ENCODE peak calls at places on chromosomes 16 and 17, in five cellular contexts. One of them, this sample, is unnamed.

GRCh38 chr17:65750678-65751077 is 189.2 kb upstream of the AXIN2 start:
- DNase-seq in HFFc6: peak
- DNase-seq in omental fat pad: no peak
- DNase-seq in upper lobe of right lung: peak
- DNase-seq in breast epithelium: no peak
- DNase-seq in this sample: no peak

GRCh38 chr16:69883744-69884143 is 67.4 kb upstream of the CLEC18A start:
- DNase-seq in HFFc6: no peak
- DNase-seq in omental fat pad: no peak
- DNase-seq in upper lobe of right lung: no peak
- DNase-seq in breast epithelium: no peak
- DNase-seq in this sample: no peak

GRCh38 chr17:77281024-77281903 is 140.5 kb downstream of the SEC14L1 start:
- DNase-seq in HFFc6: no peak
- DNase-seq in omental fat pad: no peak
- DNase-seq in upper lobe of right lung: peak
- DNase-seq in breast epithelium: peak
- DNase-seq in this sample: peak

GRCh38 chr16:79250457-79251098 is 350.0 kb downstream of the MAF start:
- DNase-seq in HFFc6: no peak
- DNase-seq in omental fat pad: no peak
- DNase-seq in upper lobe of right lung: no peak
- DNase-seq in breast epithelium: no peak
- DNase-seq in this sample: no peak

GRCh38 chr16:22888791-22889190 is 74.8 kb downstream of the HS3ST2 start:
- DNase-seq in HFFc6: peak
- DNase-seq in omental fat pad: no peak
- DNase-seq in upper lobe of right lung: no peak
- DNase-seq in breast epithelium: no peak
- DNase-seq in this sample: no peak

GRCh38 chr16:53166099-53166498 is 111.3 kb downstream of the CHD9 start:
- DNase-seq in HFFc6: no peak
- DNase-seq in omental fat pad: no peak
- DNase-seq in upper lobe of right lung: no peak
- DNase-seq in breast epithelium: no peak
- DNase-seq in this sample: no peak

GRCh38 chr17:16927641-16928321 is 44.1 kb downstream of the TNFRSF13B start:
- DNase-seq in HFFc6: no peak
- DNase-seq in omental fat pad: no peak
- DNase-seq in upper lobe of right lung: peak
- DNase-seq in breast epithelium: peak
- DNase-seq in this sample: no peak

GRCh38 chr17:31508310-31509094 is 117.0 kb downstream of the RAB11FIP4 start:
- DNase-seq in HFFc6: no peak
- DNase-seq in omental fat pad: no peak
- DNase-seq in upper lobe of right lung: no peak
- DNase-seq in breast epithelium: no peak
- DNase-seq in this sample: peak

GRCh38 chr17:6639014-6639650 is 1.4 kb downstream of the KIAA0753 start:
- DNase-seq in HFFc6: no peak
- DNase-seq in omental fat pad: no peak
- DNase-seq in upper lobe of right lung: no peak
- DNase-seq in breast epithelium: no peak
- DNase-seq in this sample: no peak

GRCh38 chr16:28186752-28187151 is 25.0 kb downstream of the XPO6 start:
- DNase-seq in HFFc6: peak
- DNase-seq in omental fat pad: no peak
- DNase-seq in upper lobe of right lung: no peak
- DNase-seq in breast epithelium: no peak
- DNase-seq in this sample: no peak

GRCh38 chr16:5010576-5011329 is 23.0 kb downstream of the NAGPA start:
- DNase-seq in HFFc6: no peak
- DNase-seq in omental fat pad: no peak
- DNase-seq in upper lobe of right lung: no peak
- DNase-seq in breast epithelium: no peak
- DNase-seq in this sample: no peak

GRCh38 chr16:27959914-27960313 is 103.6 kb downstream of the GSG1L start:
- DNase-seq in HFFc6: no peak
- DNase-seq in omental fat pad: no peak
- DNase-seq in upper lobe of right lung: peak
- DNase-seq in breast epithelium: no peak
- DNase-seq in this sample: no peak

GRCh38 chr17:21678451-21679081 is 13.8 kb upstream of the KCNJ18 start:
- DNase-seq in HFFc6: no peak
- DNase-seq in omental fat pad: no peak
- DNase-seq in upper lobe of right lung: peak
- DNase-seq in breast epithelium: peak
- DNase-seq in this sample: no peak

GRCh38 chr16:30644334-30644830 is 6.4 kb upstream of the PRR14 start:
- DNase-seq in HFFc6: no peak
- DNase-seq in omental fat pad: no peak
- DNase-seq in upper lobe of right lung: no peak
- DNase-seq in breast epithelium: no peak
- DNase-seq in this sample: no peak

GRCh38 chr17:13140750-13141149 is 122.9 kb upstream of the ELAC2 start:
- DNase-seq in HFFc6: no peak
- DNase-seq in omental fat pad: no peak
- DNase-seq in upper lobe of right lung: no peak
- DNase-seq in breast epithelium: no peak
- DNase-seq in this sample: no peak

GRCh38 chr17:71287246-71287828 is 833.5 kb upstream of the SOX9 start:
- DNase-seq in HFFc6: no peak
- DNase-seq in omental fat pad: no peak
- DNase-seq in upper lobe of right lung: no peak
- DNase-seq in breast epithelium: no peak
- DNase-seq in this sample: no peak

GRCh38 chr17:30717290-30718098 is 107.0 kb downstream of the CRLF3 start:
- DNase-seq in HFFc6: no peak
- DNase-seq in omental fat pad: no peak
- DNase-seq in upper lobe of right lung: peak
- DNase-seq in breast epithelium: peak
- DNase-seq in this sample: no peak

GRCh38 chr17:65297384-65297783 is 160.2 kb downstream of the RGS9 start:
- DNase-seq in HFFc6: no peak
- DNase-seq in omental fat pad: no peak
- DNase-seq in upper lobe of right lung: no peak
- DNase-seq in breast epithelium: no peak
- DNase-seq in this sample: no peak

GRCh38 chr17:6461246-6461645 is 17.0 kb downstream of the PIMREG start:
- DNase-seq in HFFc6: no peak
- DNase-seq in omental fat pad: no peak
- DNase-seq in upper lobe of right lung: no peak
- DNase-seq in breast epithelium: no peak
- DNase-seq in this sample: no peak

GRCh38 chr17:68421486-68421885 is 35.8 kb downstream of the WIPI1 start:
- DNase-seq in HFFc6: no peak
- DNase-seq in omental fat pad: no peak
- DNase-seq in upper lobe of right lung: peak
- DNase-seq in breast epithelium: no peak
- DNase-seq in this sample: no peak

GRCh38 chr17:48259710-48260291 is 152.2 kb downstream of the SNX11 start:
- DNase-seq in HFFc6: peak
- DNase-seq in omental fat pad: no peak
- DNase-seq in upper lobe of right lung: no peak
- DNase-seq in breast epithelium: no peak
- DNase-seq in this sample: no peak

GRCh38 chr17:34318474-34318873 is 761 bp upstream of the CCL8 start:
- DNase-seq in HFFc6: no peak
- DNase-seq in omental fat pad: no peak
- DNase-seq in upper lobe of right lung: peak
- DNase-seq in breast epithelium: no peak
- DNase-seq in this sample: no peak

GRCh38 chr17:67999291-67999911 is 3.1 kb upstream of the C17orf58 start:
- DNase-seq in HFFc6: peak
- DNase-seq in omental fat pad: no peak
- DNase-seq in upper lobe of right lung: no peak
- DNase-seq in breast epithelium: no peak
- DNase-seq in this sample: no peak

GRCh38 chr17:49280061-49280460 is 49.5 kb upstream of the PHOSPHO1 start:
- DNase-seq in HFFc6: no peak
- DNase-seq in omental fat pad: no peak
- DNase-seq in upper lobe of right lung: peak
- DNase-seq in breast epithelium: no peak
- DNase-seq in this sample: no peak

GRCh38 chr16:6682142-6682811 is 650.4 kb upstream of the RBFOX1 start:
- DNase-seq in HFFc6: no peak
- DNase-seq in omental fat pad: no peak
- DNase-seq in upper lobe of right lung: peak
- DNase-seq in breast epithelium: no peak
- DNase-seq in this sample: peak

GRCh38 chr17:73969956-73970355 is 233.5 kb upstream of the RPL38 start:
- DNase-seq in HFFc6: no peak
- DNase-seq in omental fat pad: no peak
- DNase-seq in upper lobe of right lung: peak
- DNase-seq in breast epithelium: peak
- DNase-seq in this sample: peak

GRCh38 chr17:75813081-75814020 is 28.7 kb downstream of the UNK start:
- DNase-seq in HFFc6: no peak
- DNase-seq in omental fat pad: no peak
- DNase-seq in upper lobe of right lung: no peak
- DNase-seq in breast epithelium: peak
- DNase-seq in this sample: no peak

GRCh38 chr17:72397687-72398086 is 276.9 kb downstream of the SOX9 start:
- DNase-seq in HFFc6: peak
- DNase-seq in omental fat pad: no peak
- DNase-seq in upper lobe of right lung: no peak
- DNase-seq in breast epithelium: no peak
- DNase-seq in this sample: no peak

GRCh38 chr16:19114359-19115147 is 789 bp downstream of the ITPRIPL2 start:
- DNase-seq in HFFc6: peak
- DNase-seq in omental fat pad: peak
- DNase-seq in upper lobe of right lung: peak
- DNase-seq in breast epithelium: peak
- DNase-seq in this sample: peak

GRCh38 chr17:13550291-13550690 is 51.4 kb downstream of the HS3ST3A1 start:
- DNase-seq in HFFc6: peak
- DNase-seq in omental fat pad: no peak
- DNase-seq in upper lobe of right lung: no peak
- DNase-seq in breast epithelium: no peak
- DNase-seq in this sample: no peak

GRCh38 chr16:11297492-11298142 is 16.5 kb upstream of the PRM1 start:
- DNase-seq in HFFc6: peak
- DNase-seq in omental fat pad: no peak
- DNase-seq in upper lobe of right lung: peak
- DNase-seq in breast epithelium: no peak
- DNase-seq in this sample: peak

GRCh38 chr17:19771971-19772630 is 24.0 kb upstream of the ALDH3A1 start:
- DNase-seq in HFFc6: no peak
- DNase-seq in omental fat pad: no peak
- DNase-seq in upper lobe of right lung: no peak
- DNase-seq in breast epithelium: no peak
- DNase-seq in this sample: no peak

DNA sequence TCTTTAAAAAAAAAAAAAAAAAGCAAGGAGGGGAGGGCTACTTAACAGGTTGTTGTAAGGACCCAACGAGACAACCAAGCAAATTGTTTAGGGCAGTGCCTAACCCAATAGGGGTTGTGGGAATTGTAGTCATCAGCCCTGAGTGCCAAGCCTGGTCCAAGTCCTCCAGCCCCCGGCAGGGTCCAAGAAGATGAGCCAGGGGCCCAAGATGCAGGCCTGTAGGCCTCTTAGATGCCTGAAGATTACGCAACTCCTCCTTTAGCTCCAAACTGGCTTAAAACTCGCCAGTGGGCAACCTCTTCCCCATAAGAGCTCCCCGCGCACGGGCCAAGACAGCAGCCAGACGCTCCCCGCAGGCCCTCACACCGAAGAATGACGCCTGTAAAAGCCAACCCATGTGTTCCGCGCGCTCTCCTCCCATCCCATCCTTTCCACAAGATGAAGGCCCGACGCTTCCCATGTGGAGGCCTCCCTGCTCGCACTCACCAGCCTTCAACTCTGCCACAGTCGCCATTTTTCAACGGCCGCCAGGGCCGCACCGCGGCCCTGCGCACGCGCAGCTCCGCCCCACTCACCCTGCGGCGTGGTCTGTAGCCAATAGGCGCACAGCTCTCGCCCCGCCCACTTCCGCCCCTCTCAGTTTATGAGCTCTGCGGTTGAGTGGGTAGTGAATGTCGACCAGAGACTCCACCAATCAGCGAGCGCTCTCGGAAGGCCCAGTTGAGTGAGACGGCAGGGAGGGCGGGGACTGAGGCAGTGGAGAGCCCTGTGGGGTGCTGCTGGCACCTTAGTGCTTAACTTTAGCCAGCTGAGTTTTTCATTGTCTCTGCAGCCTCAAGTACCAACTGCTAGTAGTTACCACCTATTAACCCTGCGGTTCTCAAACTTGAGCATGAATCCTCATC is at the start of gene CEP20:
- DNase-seq in HFFc6: peak
- DNase-seq in omental fat pad: peak
- DNase-seq in upper lobe of right lung: peak
- DNase-seq in breast epithelium: peak
- DNase-seq in this sample: peak
- TF ChIP-seq CTCF in HFFc6: peak
- TF ChIP-seq CTCF in omental fat pad: no peak
- TF ChIP-seq CTCF in upper lobe of right lung: no peak
- TF ChIP-seq CTCF in breast epithelium: peak
- TF ChIP-seq CTCF in this sample: no peak

GRCh38 chr16:73171901-73172619 is 124.1 kb upstream of the ZFHX3 start:
- DNase-seq in HFFc6: no peak
- DNase-seq in omental fat pad: no peak
- DNase-seq in upper lobe of right lung: no peak
- DNase-seq in breast epithelium: no peak
- DNase-seq in this sample: no peak

GRCh38 chr16:73171380-73171779 is 123.5 kb upstream of the ZFHX3 start:
- DNase-seq in HFFc6: no peak
- DNase-seq in omental fat pad: no peak
- DNase-seq in upper lobe of right lung: no peak
- DNase-seq in breast epithelium: no peak
- DNase-seq in this sample: no peak

GRCh38 chr16:73173396-73173795 is 125.5 kb upstream of the ZFHX3 start:
- DNase-seq in HFFc6: no peak
- DNase-seq in omental fat pad: no peak
- DNase-seq in upper lobe of right lung: no peak
- DNase-seq in breast epithelium: no peak
- DNase-seq in this sample: no peak

GRCh38 chr16:73170587-73170986 is 122.7 kb upstream of the ZFHX3 start:
- DNase-seq in HFFc6: no peak
- DNase-seq in omental fat pad: no peak
- DNase-seq in upper lobe of right lung: no peak
- DNase-seq in breast epithelium: no peak
- DNase-seq in this sample: no peak

GRCh38 chr16:73172621-73173312 is 124.8 kb upstream of the ZFHX3 start:
- DNase-seq in HFFc6: peak
- DNase-seq in omental fat pad: no peak
- DNase-seq in upper lobe of right lung: peak
- DNase-seq in breast epithelium: peak
- DNase-seq in this sample: no peak
- TF ChIP-seq CTCF in HFFc6: peak
- TF ChIP-seq CTCF in omental fat pad: no peak
- TF ChIP-seq CTCF in upper lobe of right lung: peak
- TF ChIP-seq CTCF in breast epithelium: peak
- TF ChIP-seq CTCF in this sample: no peak

GRCh38 chr16:76882105-76882504 is 308.9 kb upstream of the MON1B start:
- DNase-seq in HFFc6: no peak
- DNase-seq in omental fat pad: no peak
- DNase-seq in upper lobe of right lung: no peak
- DNase-seq in breast epithelium: no peak
- DNase-seq in this sample: no peak
- TF ChIP-seq CTCF in HFFc6: no peak
- TF ChIP-seq CTCF in omental fat pad: no peak
- TF ChIP-seq CTCF in upper lobe of right lung: no peak
- TF ChIP-seq CTCF in breast epithelium: no peak
- TF ChIP-seq CTCF in this sample: no peak

GRCh38 chr16:720507-720989 is 398 bp upstream of the ANTKMT start:
- DNase-seq in HFFc6: peak
- DNase-seq in omental fat pad: no peak
- DNase-seq in upper lobe of right lung: no peak
- DNase-seq in breast epithelium: no peak
- DNase-seq in this sample: peak
- TF ChIP-seq CTCF in HFFc6: peak
- TF ChIP-seq CTCF in omental fat pad: no peak
- TF ChIP-seq CTCF in upper lobe of right lung: peak
- TF ChIP-seq CTCF in breast epithelium: no peak
- TF ChIP-seq CTCF in this sample: peak